ENCODE peak calls at places on chromosome 4, in eight cellular contexts. O is AG04450, Y is heart left ventricle, L is heart right ventricle, W is HCT116, V is right atrium auricular region, P is adrenal gland, I is PC-3. K is an unnamed sample.

GRCh38 chr4:189787216-189788031 is 153.2 kb upstream of the FRG1 start:
- DNase-seq in O (no peak), Y (no peak), L (no peak), W (no peak), V (no peak), P (no peak), I (no peak), K (no peak)

GRCh38 chr4:122873752-122874151 is 47.1 kb downstream of the FGF2 start:
- DNase-seq in O (peak; percentile 27), Y (no peak), L (no peak), W (no peak), V (no peak), P (no peak), I (peak; percentile 64), K (no peak)

GRCh38 chr4:24912252-24913098 is at the start of gene CCDC149:
- DNase-seq in O (no peak), Y (peak; percentile 74), L (peak; percentile 70), W (peak; percentile 56), V (no peak), P (peak; percentile 68), I (peak; percentile 79), K (peak; percentile 42)

GRCh38 chr4:47701286-47701685 is 136.6 kb downstream of the CORIN start:
- DNase-seq in O (no peak), Y (no peak), L (no peak), W (no peak), V (no peak), P (no peak), I (no peak), K (no peak)

GRCh38 chr4:168883513-168883912 is 126.5 kb downstream of the CBR4 start:
- DNase-seq in O (peak; percentile 62), Y (no peak), L (no peak), W (no peak), V (no peak), P (no peak), I (no peak), K (no peak)

GRCh38 chr4:68361146-68361589 is 11.3 kb upstream of the YTHDC1 start:
- DNase-seq in O (no peak), Y (no peak), L (no peak), W (no peak), V (no peak), P (no peak), I (peak; percentile 94), K (no peak)

GRCh38 chr4:106851686-106852085 is 184.4 kb downstream of the DKK2 start:
- DNase-seq in O (no peak), Y (no peak), L (no peak), W (no peak), V (no peak), P (no peak), I (no peak), K (no peak)

GRCh38 chr4:11119474-11119873 is 309.2 kb downstream of the HS3ST1 start:
- DNase-seq in O (no peak), Y (no peak), L (no peak), W (no peak), V (no peak), P (no peak), I (no peak), K (no peak)

GRCh38 chr4:5751918-5752802 is 41.2 kb downstream of the EVC start:
- DNase-seq in O (no peak), Y (no peak), L (no peak), W (no peak), V (peak; percentile 49), P (no peak), I (no peak), K (no peak)

GRCh38 chr4:182918791-182919302 is 1.7 kb upstream of the DCTD start:
- DNase-seq in O (no peak), Y (no peak), L (no peak), W (no peak), V (no peak), P (no peak), I (no peak), K (no peak)

GRCh38 chr4:78200004-78200403 is 142.9 kb downstream of the FRAS1 start:
- DNase-seq in O (no peak), Y (no peak), L (no peak), W (no peak), V (no peak), P (no peak), I (no peak), K (no peak)

GRCh38 chr4:109764376-109764775 is 34.5 kb upstream of the PLA2G12A start:
- DNase-seq in O (no peak), Y (no peak), L (no peak), W (no peak), V (no peak), P (peak; percentile 41), I (no peak), K (no peak)

GRCh38 chr4:102758241-102758871 is 2.4 kb downstream of the MANBA start:
- DNase-seq in O (no peak), Y (no peak), L (no peak), W (no peak), V (no peak), P (no peak), I (peak; percentile 25), K (no peak)

GRCh38 chr4:18593297-18594002 is 571.9 kb upstream of the LCORL start:
- DNase-seq in O (peak; percentile 49), Y (peak; percentile 40), L (peak; percentile 55), W (peak; percentile 63), V (peak; percentile 70), P (peak; percentile 71), I (peak; percentile 76), K (peak; percentile 60)

GRCh38 chr4:154807042-154807630 is 26.1 kb downstream of the RBM46 start:
- DNase-seq in O (no peak), Y (no peak), L (no peak), W (peak; percentile 34), V (no peak), P (no peak), I (peak; percentile 71), K (peak; percentile 14)

GRCh38 chr4:6021831-6022606 is 3.8 kb upstream of the C4orf50 start:
- DNase-seq in O (no peak), Y (no peak), L (no peak), W (no peak), V (no peak), P (no peak), I (no peak), K (no peak)

GRCh38 chr4:156109943-156110925 is 156.6 kb upstream of the CTSO start:
- DNase-seq in O (no peak), Y (peak; percentile 16), L (peak; percentile 14), W (no peak), V (no peak), P (peak; percentile 1), I (no peak), K (no peak)

GRCh38 chr4:2364654-2365053 is 53.8 kb downstream of the ZFYVE28 start:
- DNase-seq in O (no peak), Y (peak; percentile 24), L (peak; percentile 24), W (no peak), V (no peak), P (no peak), I (peak; percentile 47), K (peak; percentile 59)

DNA sequence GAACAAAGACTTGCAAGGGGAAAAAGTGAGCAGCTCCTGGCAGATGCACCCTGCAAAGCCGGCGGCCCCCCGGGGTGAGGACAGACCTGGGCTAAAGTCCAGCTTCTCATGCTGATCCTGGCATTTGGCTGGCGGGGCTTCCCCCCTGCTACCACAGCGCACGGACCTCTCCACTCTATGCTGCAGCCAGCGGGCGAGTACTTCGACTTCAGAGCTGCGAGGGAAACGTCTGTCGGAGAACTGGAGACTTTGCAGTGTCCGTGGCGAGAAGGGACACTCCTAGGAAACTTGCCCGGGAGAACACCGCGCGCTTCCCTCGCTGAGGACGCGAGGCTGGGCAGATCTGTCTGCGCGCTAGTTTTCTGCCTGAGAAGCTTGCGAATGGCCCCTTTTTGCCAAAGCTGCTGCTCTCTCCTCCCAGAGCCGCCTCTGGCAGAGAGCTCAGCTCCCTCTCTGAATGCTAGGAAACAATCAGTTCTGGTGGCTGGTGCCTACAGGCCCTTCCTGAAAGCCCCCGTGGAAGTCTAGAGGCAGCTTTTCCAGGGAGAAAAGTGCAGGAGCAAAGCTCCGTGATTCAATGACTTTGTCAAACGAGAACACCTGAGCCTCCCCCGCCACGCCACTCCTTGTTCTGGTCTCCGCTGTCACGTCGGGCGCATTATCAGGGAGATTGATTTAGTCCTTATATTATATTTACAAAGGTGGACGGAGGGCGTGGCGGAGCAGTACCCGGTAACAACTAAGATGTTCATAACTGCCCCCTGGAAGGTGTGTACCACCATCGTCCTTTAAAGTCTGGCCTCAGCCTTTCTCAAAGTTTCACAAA is 284.0 kb downstream of the PACRGL start:
- DNase-seq in O (no peak), Y (no peak), L (no peak), W (no peak), V (no peak), P (no peak), I (no peak), K (no peak)
- TF ChIP-seq CTCF in O (no peak), Y (no peak), L (no peak), W (no peak), V (no peak), P (no peak), I (no peak), K (no peak)

GRCh38 chr4:29052266-29052665 is 1667.9 kb upstream of the PCDH7 start:
- DNase-seq in O (no peak), Y (no peak), L (no peak), W (no peak), V (no peak), P (no peak), I (no peak), K (no peak)
- TF ChIP-seq CTCF in O (no peak), Y (no peak), L (no peak), W (no peak), V (no peak), P (no peak), I (no peak), K (no peak)

DNA sequence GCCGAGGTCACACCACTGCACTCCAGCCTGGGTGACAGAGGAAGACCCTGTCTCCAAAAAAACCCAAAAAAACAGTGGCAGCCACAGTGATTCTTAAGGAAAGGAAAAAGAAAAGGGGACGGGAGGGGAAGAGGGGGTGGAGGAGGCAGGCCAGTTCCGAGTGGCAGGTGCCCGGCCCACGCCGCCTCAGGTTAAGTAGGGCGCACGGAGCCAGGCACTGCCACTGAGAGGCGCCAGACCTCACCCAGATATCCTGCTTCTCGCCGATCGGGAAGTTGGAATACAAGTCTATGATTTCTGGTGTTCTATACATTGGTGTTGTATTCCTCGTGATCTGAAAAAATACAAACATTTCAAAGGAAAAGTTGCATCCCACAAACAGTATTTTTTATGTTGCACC is 35.9 kb downstream of the GAK start:
- DNase-seq in O (no peak), Y (no peak), L (no peak), W (no peak), V (no peak), P (no peak), I (no peak), K (no peak)
- TF ChIP-seq CTCF in O (no peak), Y (no peak), L (no peak), W (no peak), V (no peak), P (no peak), I (no peak), K (no peak)

GRCh38 chr4:100306018-100306417 is 115.8 kb upstream of the DDIT4L start:
- DNase-seq in O (no peak), Y (no peak), L (no peak), W (no peak), V (no peak), P (no peak), I (peak; percentile 2), K (no peak)

GRCh38 chr4:100314057-100314456 is 123.8 kb upstream of the DDIT4L start:
- DNase-seq in O (no peak), Y (no peak), L (no peak), W (no peak), V (no peak), P (no peak), I (no peak), K (no peak)

GRCh38 chr4:100312615-100313355 is 122.5 kb upstream of the DDIT4L start:
- DNase-seq in O (no peak), Y (no peak), L (no peak), W (no peak), V (no peak), P (no peak), I (no peak), K (no peak)

GRCh38 chr4:100311181-100311580 is 120.9 kb upstream of the DDIT4L start:
- DNase-seq in O (no peak), Y (no peak), L (no peak), W (peak; percentile 21), V (no peak), P (no peak), I (peak; percentile 40), K (no peak)
- TF ChIP-seq CTCF in O (peak; percentile 21), Y (no peak), L (no peak), W (peak; percentile 50), V (no peak), P (no peak), I (peak; percentile 51), K (no peak)

K was measured in GM13977.